ENCODE peak calls at places on chromosomes 2 and 18, in nine cellular contexts. Y is keratinocyte, J is psoas muscle, X is colonic mucosa, V is tibial artery, W is tibial nerve, Q is cardiac muscle cell, E is IMR-90, C is dorsolateral prefrontal cortex. M is an unnamed sample.

GRCh38 chr2:54983345-54984235 is 66.7 kb downstream of the RTN4 start:
- DNase-seq in Y (no peak), J (no peak), X (no peak), V (no peak), W (no peak), Q (no peak), E (no peak), C (no peak), M (no peak)

GRCh38 chr18:74731097-74731496 is 133.4 kb downstream of the ZNF407 start:
- DNase-seq in Y (no peak), J (no peak), X (no peak), V (no peak), W (no peak), Q (no peak), E (peak), C (no peak), M (no peak)

GRCh38 chr2:181371782-181372292 is 85.3 kb upstream of the ITGA4 start:
- DNase-seq in Y (no peak), J (no peak), X (no peak), V (no peak), W (no peak), Q (no peak), E (peak), C (no peak), M (no peak)

GRCh38 chr2:237859082-237859433 is 365 bp upstream of the RAMP1 start:
- DNase-seq in Y (no peak), J (no peak), X (no peak), V (no peak), W (no peak), Q (no peak), E (no peak), C (no peak), M (no peak)

GRCh38 chr2:39107156-39107555 is 13.7 kb downstream of the SOS1 start:
- DNase-seq in Y (no peak), J (no peak), X (no peak), V (no peak), W (no peak), Q (peak), E (no peak), C (no peak), M (no peak)

GRCh38 chr2:45840481-45840880 is 189.0 kb downstream of the PRKCE start:
- DNase-seq in Y (no peak), J (no peak), X (no peak), V (no peak), W (no peak), Q (no peak), E (no peak), C (no peak), M (no peak)

GRCh38 chr2:61340242-61340641 is 130.6 kb downstream of the USP34 start:
- DNase-seq in Y (no peak), J (no peak), X (no peak), V (no peak), W (no peak), Q (no peak), E (peak), C (no peak), M (no peak)

GRCh38 chr2:190105554-190105953 is 43.0 kb upstream of the MSTN start:
- DNase-seq in Y (no peak), J (no peak), X (no peak), V (no peak), W (no peak), Q (no peak), E (no peak), C (no peak), M (no peak)

GRCh38 chr2:207896525-207897295 is 127.0 kb upstream of the FZD5 start:
- DNase-seq in Y (no peak), J (no peak), X (peak), V (no peak), W (no peak), Q (no peak), E (no peak), C (no peak), M (no peak)
- H3K4me3 ChIP-seq in Y (no peak), J (no peak), X (no peak), V (no peak), W (no peak), Q (no peak), E (no peak), C (no peak), M (no peak)

GRCh38 chr2:74439373-74440004 is 2.2 kb downstream of the RTKN start:
- DNase-seq in Y (no peak), J (no peak), X (no peak), V (no peak), W (no peak), Q (no peak), E (no peak), C (no peak), M (no peak)

GRCh38 chr2:74438248-74438647 is 3.5 kb downstream of the RTKN start:
- DNase-seq in Y (no peak), J (no peak), X (no peak), V (no peak), W (no peak), Q (no peak), E (no peak), C (no peak), M (no peak)

GRCh38 chr2:74436804-74437695 is 4.7 kb downstream of the RTKN start:
- DNase-seq in Y (no peak), J (no peak), X (no peak), V (no peak), W (no peak), Q (no peak), E (no peak), C (no peak), M (no peak)

GRCh38 chr2:74440005-74440377 is 1.7 kb downstream of the RTKN start:
- DNase-seq in Y (no peak), J (peak), X (peak), V (peak), W (peak), Q (peak), E (peak), C (peak), M (peak)

DNA sequence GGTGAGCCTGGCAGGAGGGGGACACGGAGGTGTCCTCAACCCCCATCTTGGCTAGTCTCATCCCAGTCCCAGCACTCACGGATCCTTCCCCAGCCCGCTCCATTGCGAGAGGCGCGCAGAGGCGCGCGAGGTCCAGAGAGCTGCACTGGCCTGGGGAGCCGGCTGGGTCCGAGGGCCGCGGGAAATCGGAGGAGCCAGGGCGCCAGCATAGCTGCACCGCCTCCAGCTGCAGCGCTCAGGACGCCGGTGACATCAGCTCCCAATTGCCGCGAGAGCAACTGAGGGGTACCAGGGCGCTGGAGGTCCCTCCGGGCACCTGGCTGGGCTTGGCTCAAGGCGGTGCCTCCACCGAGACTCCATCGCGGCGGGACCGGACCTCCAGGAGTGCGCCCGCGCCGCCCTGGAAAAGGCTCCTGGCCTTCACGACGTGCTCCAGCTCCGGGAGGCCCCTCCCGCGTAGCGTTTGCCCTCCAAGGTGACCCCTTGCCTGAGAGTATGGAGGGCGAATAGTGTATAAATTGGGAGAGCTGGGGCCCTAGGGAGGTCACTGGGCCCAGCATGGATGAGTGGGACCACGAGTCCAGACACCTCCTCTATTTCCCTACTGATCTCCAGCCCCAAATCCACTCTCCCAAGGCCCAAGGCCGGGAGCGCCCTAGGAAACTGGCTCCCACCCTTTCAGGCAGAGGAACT is 5.5 kb downstream of the RTKN start:
- DNase-seq in Y (no peak), J (no peak), X (no peak), V (no peak), W (no peak), Q (no peak), E (no peak), C (no peak), M (no peak)
- H3K27ac ChIP-seq in Y (no peak), J (no peak), X (no peak), V (no peak), W (peak), Q (no peak), E (no peak), C (peak), M (no peak)

DNA sequence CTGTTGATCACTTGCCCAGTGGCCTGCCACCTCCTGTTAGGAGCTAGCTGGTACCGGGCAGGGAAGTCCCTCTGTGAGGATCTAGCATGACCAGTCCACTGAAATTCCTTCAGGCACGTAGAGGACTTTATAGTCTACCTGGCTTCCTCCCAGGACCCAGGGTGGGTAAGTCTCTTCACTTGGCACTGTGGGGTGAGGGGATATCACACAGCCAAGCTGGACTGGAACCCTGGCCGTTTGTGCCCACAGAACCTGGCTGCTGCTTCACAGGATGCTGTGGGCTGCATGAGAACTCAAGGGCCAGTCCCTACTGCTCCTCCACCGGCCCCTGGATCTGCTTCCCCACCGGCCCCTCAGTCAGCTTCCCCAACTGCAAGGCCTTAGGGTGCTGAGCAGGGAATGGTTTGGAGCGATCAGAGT is 35.8 kb downstream of the HS1BP3 start:
- DNase-seq in Y (no peak), J (no peak), X (no peak), V (no peak), W (no peak), Q (no peak), E (no peak), C (no peak), M (peak)
- TF ChIP-seq CTCF in Y (no peak), J (no peak), X (no peak), V (peak), W (no peak), Q (no peak), E (no peak), C (no peak), M (no peak)

GRCh38 chr18:77103181-77103875 is 29.3 kb downstream of the MBP start:
- DNase-seq in Y (no peak), J (peak), X (no peak), V (no peak), W (no peak), Q (no peak), E (peak), C (no peak), M (peak)

GRCh38 chr18:77103991-77104521 is 28.5 kb downstream of the MBP start:
- DNase-seq in Y (no peak), J (peak), X (no peak), V (no peak), W (no peak), Q (no peak), E (no peak), C (no peak), M (peak)

GRCh38 chr18:77100751-77101355 is 31.7 kb downstream of the MBP start:
- DNase-seq in Y (peak), J (peak), X (no peak), V (no peak), W (no peak), Q (no peak), E (no peak), C (no peak), M (no peak)

GRCh38 chr18:77101410-77102245 is 31.0 kb downstream of the MBP start:
- DNase-seq in Y (peak), J (peak), X (peak), V (peak), W (peak), Q (no peak), E (peak), C (no peak), M (peak)

DNA sequence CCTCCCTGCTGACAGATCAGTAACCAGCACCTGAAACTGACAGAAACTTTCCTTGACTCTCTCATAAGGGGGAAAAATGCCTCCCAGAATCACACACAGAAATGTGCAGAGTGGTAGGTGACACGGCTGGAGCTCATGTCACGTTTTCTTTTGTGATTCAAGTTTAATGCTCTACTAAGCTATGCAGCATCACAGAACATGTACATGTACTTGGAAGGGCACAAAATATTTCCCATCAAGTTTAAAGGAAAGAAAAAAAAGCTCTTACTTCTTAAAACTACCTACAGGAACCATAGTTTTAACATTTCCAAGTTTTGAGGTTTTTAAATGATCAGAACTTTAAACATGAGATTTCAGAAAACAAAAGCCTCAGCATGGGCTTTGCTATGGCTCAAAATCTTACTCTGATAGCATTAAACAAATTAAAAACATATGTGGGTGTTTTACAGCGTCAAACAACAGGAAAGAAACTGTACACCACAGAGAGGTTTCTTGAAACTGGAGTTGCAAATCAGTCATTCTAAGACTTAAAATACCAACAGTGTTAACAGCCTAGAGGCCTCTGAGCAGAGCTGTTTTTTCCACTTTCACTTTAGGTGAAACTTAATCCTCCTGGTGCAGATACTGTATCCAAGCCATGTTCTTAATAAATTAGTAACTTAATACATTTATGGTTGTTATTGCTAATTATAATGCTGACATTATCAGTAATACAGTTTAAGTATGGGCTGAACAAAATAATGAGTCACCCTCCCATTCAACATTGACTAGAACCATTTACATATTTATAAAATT is 30.1 kb downstream of the MBP start:
- DNase-seq in Y (no peak), J (no peak), X (no peak), V (no peak), W (no peak), Q (no peak), E (peak), C (no peak), M (no peak)
- H3K4me3 ChIP-seq in Y (peak), J (peak), X (no peak), V (no peak), W (no peak), Q (no peak), E (no peak), C (no peak), M (no peak)

DNA sequence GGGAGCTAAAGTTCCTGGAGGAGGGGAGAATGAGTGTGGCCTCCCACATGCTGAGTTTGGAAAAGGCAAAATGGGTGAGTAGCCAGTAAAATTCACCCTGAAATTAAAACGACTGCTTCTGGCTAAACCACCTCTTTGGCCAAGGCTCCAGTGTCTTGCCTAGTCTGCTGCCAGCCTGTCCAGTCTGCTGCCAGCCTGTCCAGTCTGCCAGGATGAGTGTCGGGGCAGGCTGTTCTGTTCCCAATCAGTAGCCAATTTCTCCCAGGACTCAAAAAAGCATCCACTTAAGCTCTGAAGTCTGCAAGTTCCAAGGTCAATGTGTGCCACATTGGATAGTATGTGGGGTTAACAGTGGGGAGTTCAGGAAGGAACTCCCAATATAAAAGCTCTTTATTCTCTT is 134.6 kb upstream of the KLHL29 start:
- DNase-seq in Y (no peak), J (peak), X (no peak), V (no peak), W (no peak), Q (no peak), E (no peak), C (peak), M (no peak)
- H3K27ac ChIP-seq in Y (no peak), J (no peak), X (no peak), V (peak), W (no peak), Q (no peak), E (no peak), C (no peak), M (no peak)

GRCh38 chr2:8956789-8957188 is 46.7 kb downstream of the MBOAT2 start:
- DNase-seq in Y (no peak), J (no peak), X (no peak), V (no peak), W (no peak), Q (no peak), E (no peak), C (no peak), M (no peak)
- TF ChIP-seq CTCF in Y (no peak), J (peak), X (no peak), V (no peak), W (no peak), Q (peak), E (no peak), C (no peak), M (peak)

GRCh38 chr2:199470361-199470671 is 12.6 kb upstream of the SATB2 start:
- DNase-seq in Y (no peak), J (no peak), X (no peak), V (no peak), W (no peak), Q (no peak), E (no peak), C (no peak), M (no peak)

GRCh38 chr2:199468561-199469513 is 11.1 kb upstream of the SATB2 start:
- DNase-seq in Y (no peak), J (no peak), X (peak), V (no peak), W (no peak), Q (no peak), E (no peak), C (no peak), M (peak)

GRCh38 chr2:199471443-199472057 is 13.8 kb upstream of the SATB2 start:
- DNase-seq in Y (no peak), J (peak), X (peak), V (no peak), W (peak), Q (peak), E (peak), C (no peak), M (peak)

GRCh38 chr2:199470672-199471442 is 13.1 kb upstream of the SATB2 start:
- DNase-seq in Y (no peak), J (no peak), X (peak), V (no peak), W (no peak), Q (no peak), E (no peak), C (no peak), M (no peak)

GRCh38 chr2:199469514-199470360 is 12.0 kb upstream of the SATB2 start:
- DNase-seq in Y (no peak), J (no peak), X (peak), V (no peak), W (no peak), Q (no peak), E (no peak), C (no peak), M (no peak)
- H3K4me3 ChIP-seq in Y (no peak), J (no peak), X (peak), V (no peak), W (no peak), Q (no peak), E (no peak), C (peak), M (no peak)

GRCh38 chr2:240453461-240454030 is 18.1 kb downstream of the GPC1 start:
- DNase-seq in Y (no peak), J (peak), X (no peak), V (no peak), W (no peak), Q (peak), E (no peak), C (no peak), M (peak)

GRCh38 chr2:240455227-240455718 is 19.8 kb downstream of the GPC1 start:
- DNase-seq in Y (no peak), J (peak), X (no peak), V (no peak), W (no peak), Q (no peak), E (no peak), C (no peak), M (peak)

GRCh38 chr2:240452471-240453256 is 17.2 kb downstream of the GPC1 start:
- DNase-seq in Y (no peak), J (peak), X (peak), V (no peak), W (no peak), Q (peak), E (peak), C (peak), M (peak)

GRCh38 chr2:240455719-240456606 is 20.5 kb downstream of the GPC1 start:
- DNase-seq in Y (no peak), J (peak), X (no peak), V (no peak), W (no peak), Q (peak), E (no peak), C (no peak), M (peak)

DNA sequence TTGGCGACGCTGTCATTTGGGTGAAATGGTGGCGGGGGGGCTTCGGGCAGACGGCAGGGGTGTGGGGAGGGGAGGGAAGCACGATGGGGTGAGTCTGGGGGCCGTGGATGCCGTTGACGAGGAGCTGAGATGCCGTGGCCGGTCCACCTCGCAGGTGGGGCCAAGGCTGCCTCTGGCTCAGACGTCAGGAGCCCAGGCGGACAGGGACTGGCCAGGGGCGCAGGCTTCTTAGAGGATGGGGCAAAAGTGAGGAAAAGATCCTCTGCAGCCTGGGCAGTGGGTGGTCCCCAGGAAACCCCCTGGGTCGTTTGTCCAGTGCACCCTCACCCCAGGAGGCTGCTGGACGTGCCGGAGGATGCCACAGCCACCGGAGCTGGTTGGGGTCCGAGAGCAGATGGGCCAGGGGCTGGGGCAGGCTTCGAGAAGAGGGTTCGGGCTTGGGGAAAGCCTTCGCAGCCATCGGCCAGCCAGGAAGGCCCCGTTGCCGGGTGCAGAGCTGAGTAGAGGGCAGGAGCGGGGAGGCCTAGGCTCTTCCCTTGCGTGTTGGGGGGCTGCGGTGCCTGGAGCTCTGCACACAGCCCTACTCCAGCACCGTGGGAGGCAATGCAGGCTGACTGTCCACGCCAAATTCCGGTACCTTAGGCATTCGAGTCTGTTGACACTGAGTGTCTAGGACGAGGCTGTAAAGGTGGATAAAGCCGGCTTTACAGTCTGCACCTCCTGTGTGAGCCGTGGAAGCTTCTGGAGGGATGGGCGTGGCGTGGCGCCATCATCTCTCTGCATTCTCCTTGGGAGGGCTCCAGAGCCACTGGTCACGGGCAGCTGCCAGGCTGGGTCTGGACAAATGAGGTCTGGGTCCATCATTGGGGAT is 18.8 kb downstream of the GPC1 start:
- DNase-seq in Y (no peak), J (peak), X (no peak), V (no peak), W (no peak), Q (no peak), E (no peak), C (peak), M (peak)
- H3K27ac ChIP-seq in Y (no peak), J (no peak), X (no peak), V (no peak), W (no peak), Q (no peak), E (no peak), C (peak), M (no peak)

M was measured in kidney.